ENCODE peak calls at places on chromosomes 7 and 10, in ten cellular contexts. G is keratinocyte, I is BE2C, M is kidney epithelial cell, Y is neural progenitor cell, K is IMR-90, J is lower lobe of right lung, Z is mammary epithelial cell, Q is Peyer's patch, O is cardiac muscle cell. A is an unnamed sample.

GRCh38 chr7:1639578-1640175 is 30.4 kb upstream of the ELFN1 start:
- DNase-seq in G (no peak), I (peak; percentile 46), M (no peak), Y (no peak), K (no peak), J (peak; percentile 31), Z (no peak), Q (peak; percentile 23), O (no peak), A (no peak)

GRCh38 chr7:149686001-149686400 is 87.4 kb downstream of the ZNF467 start:
- DNase-seq in G (no peak), I (no peak), M (no peak), Y (no peak), K (peak; percentile 62), J (no peak), Z (no peak), Q (no peak), O (no peak), A (no peak)

GRCh38 chr7:36763084-36763807 is 39.0 kb upstream of the AOAH start:
- DNase-seq in G (no peak), I (peak; percentile 25), M (no peak), Y (no peak), K (peak; percentile 31), J (no peak), Z (no peak), Q (no peak), O (peak; percentile 49), A (no peak)

GRCh38 chr10:101995451-101996063 is 60.4 kb downstream of the ARMH3 start:
- DNase-seq in G (no peak), I (no peak), M (no peak), Y (no peak), K (peak; percentile 59), J (no peak), Z (no peak), Q (no peak), O (no peak), A (no peak)

GRCh38 chr7:17185690-17186070 is 112.8 kb upstream of the AHR start:
- DNase-seq in G (no peak), I (no peak), M (no peak), Y (no peak), K (peak; percentile 74), J (no peak), Z (peak; percentile 27), Q (no peak), O (no peak), A (no peak)

GRCh38 chr7:50502001-50502684 is 52.0 kb upstream of the FIGNL1 start:
- DNase-seq in G (peak; percentile 26), I (peak; percentile 81), M (peak; percentile 95), Y (no peak), K (peak; percentile 87), J (no peak), Z (peak; percentile 86), Q (no peak), O (no peak), A (peak; percentile 14)

GRCh38 chr7:157961731-157962457 is 625.1 kb downstream of the DNAJB6 start:
- DNase-seq in G (no peak), I (no peak), M (no peak), Y (no peak), K (no peak), J (no peak), Z (no peak), Q (no peak), O (no peak), A (no peak)

GRCh38 chr7:1372063-1372462 is 87.2 kb downstream of the MICALL2 start:
- DNase-seq in G (no peak), I (no peak), M (no peak), Y (no peak), K (no peak), J (no peak), Z (no peak), Q (no peak), O (no peak), A (no peak)

GRCh38 chr10:122276611-122277205 is 5.6 kb downstream of the BTBD16 start:
- DNase-seq in G (no peak), I (no peak), M (no peak), Y (no peak), K (peak; percentile 65), J (no peak), Z (no peak), Q (no peak), O (no peak), A (no peak)

GRCh38 chr7:67809586-67809985 is 813.0 kb downstream of the TYW1 start:
- DNase-seq in G (no peak), I (peak; percentile 24), M (no peak), Y (no peak), K (no peak), J (no peak), Z (no peak), Q (no peak), O (no peak), A (no peak)

GRCh38 chr7:67817481-67817880 is 820.8 kb downstream of the TYW1 start:
- DNase-seq in G (no peak), I (no peak), M (no peak), Y (no peak), K (no peak), J (no peak), Z (no peak), Q (no peak), O (no peak), A (no peak)

DNA sequence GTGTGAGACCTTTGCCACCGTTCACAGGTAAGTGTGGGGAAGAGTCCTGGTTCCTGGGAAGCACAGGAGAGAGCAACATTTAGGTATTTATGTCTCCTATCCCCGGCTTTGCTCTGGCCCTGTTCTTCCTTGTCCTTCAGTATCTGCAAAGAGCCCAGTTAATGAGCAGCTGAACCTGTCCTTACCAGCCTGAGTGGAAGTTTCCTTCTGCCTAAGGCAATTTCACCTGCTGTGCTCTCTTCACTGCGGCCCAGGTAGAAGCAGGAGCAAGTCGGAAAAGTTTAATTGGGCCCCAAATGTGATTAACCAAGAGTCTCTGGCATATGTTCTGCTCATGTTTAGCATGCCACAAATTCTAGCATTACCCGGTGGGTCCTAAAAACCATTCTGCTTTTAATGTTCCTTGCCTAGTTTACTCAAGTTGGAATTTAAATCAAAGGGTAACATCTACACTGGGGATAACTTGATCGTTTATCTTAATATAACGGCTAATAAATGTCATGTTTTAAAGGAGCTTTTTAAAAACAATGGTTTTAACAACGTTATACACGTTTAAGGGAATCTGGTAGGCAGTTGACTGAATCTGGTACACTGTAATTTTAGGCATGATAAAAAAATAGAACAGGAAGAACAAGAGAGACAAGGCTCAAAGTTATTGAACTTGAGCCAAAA is 817.1 kb downstream of the TYW1 start:
- DNase-seq in G (no peak), I (no peak), M (no peak), Y (no peak), K (no peak), J (no peak), Z (no peak), Q (no peak), O (no peak), A (no peak)
- TF ChIP-seq CTCF in G (no peak), I (no peak), M (no peak), Y (no peak), K (no peak), J (no peak), Z (no peak), Q (no peak), O (no peak), A (no peak)

GRCh38 chr7:5228066-5228465 is 38.0 kb downstream of the WIPI2 start:
- DNase-seq in G (no peak), I (no peak), M (no peak), Y (no peak), K (no peak), J (peak; percentile 41), Z (no peak), Q (no peak), O (no peak), A (no peak)

GRCh38 chr7:5230272-5231067 is 40.4 kb downstream of the WIPI2 start:
- DNase-seq in G (no peak), I (no peak), M (no peak), Y (no peak), K (no peak), J (peak; percentile 67), Z (no peak), Q (no peak), O (no peak), A (peak; percentile 56)

GRCh38 chr7:5231116-5231515 is 41.1 kb downstream of the WIPI2 start:
- DNase-seq in G (no peak), I (no peak), M (no peak), Y (no peak), K (no peak), J (no peak), Z (no peak), Q (no peak), O (no peak), A (no peak)

GRCh38 chr7:5231811-5232484 is 41.9 kb downstream of the WIPI2 start:
- DNase-seq in G (no peak), I (no peak), M (no peak), Y (no peak), K (no peak), J (peak; percentile 66), Z (no peak), Q (no peak), O (peak; percentile 54), A (peak; percentile 65)

GRCh38 chr7:5229451-5230271 is 39.6 kb downstream of the WIPI2 start:
- DNase-seq in G (no peak), I (no peak), M (no peak), Y (no peak), K (no peak), J (peak; percentile 34), Z (no peak), Q (no peak), O (no peak), A (no peak)
- H3K36me3 ChIP-seq in G (peaks cover 25% of the 10 kb centered on the region), I (peaks cover 36% of the 10 kb centered on the region), M (peaks cover 1% of the 10 kb centered on the region), Y (no peaks in the 10 kb centered on the region), K (peaks cover 65% of the 10 kb centered on the region), J (peaks cover 83% of the 10 kb centered on the region), Z (peaks cover 20% of the 10 kb centered on the region), Q (peaks cover 79% of the 10 kb centered on the region), O (peaks cover 45% of the 10 kb centered on the region), A (peaks cover 62% of the 10 kb centered on the region)

GRCh38 chr10:48505394-48506112 is 99.3 kb downstream of the ARHGAP22 start:
- DNase-seq in G (no peak), I (peak; percentile 24), M (no peak), Y (no peak), K (no peak), J (no peak), Z (no peak), Q (no peak), O (no peak), A (no peak)
- TF ChIP-seq CTCF in G (peak; percentile 72), I (peak; percentile 41), M (peak; percentile 20), Y (peak; percentile 38), K (peak; percentile 17), J (no peak), Z (peak; percentile 54), Q (no peak), O (peak; percentile 23), A (no peak)

DNA sequence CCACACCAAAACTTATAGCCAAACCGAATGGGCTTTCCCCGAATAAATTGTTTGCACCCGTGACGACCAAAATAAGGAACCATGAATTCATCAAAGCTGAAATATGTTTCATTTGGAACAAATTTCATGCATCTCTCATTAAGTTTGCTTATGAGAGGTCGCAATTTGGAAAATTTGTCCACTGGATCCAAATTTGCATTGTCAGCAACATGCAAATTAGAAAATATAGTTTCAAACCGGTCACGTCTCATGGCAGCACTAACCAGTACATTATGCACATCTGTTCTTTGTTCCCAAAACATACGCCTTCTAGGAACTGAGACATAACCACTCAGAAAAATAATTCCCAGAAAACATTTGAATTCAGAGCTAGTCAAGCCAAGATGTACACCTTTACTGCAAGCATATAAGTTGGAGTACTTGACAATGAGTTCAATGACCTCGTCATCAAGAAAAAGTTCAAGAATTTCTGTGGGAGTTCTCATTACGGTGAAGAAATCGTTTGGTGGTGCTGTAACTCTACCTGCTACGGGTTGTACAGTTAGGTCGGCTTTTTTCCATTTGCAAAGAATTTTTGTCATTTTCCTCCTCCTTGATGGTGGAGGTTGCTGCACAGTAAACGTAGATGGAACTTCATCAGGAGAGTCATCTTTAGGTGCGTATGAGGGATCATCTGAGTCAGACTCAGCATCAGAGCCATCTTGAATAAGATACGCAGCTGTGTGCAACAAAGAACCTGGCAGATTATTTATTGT is 22.5 kb downstream of the ERCC6 start:
- DNase-seq in G (no peak), I (no peak), M (no peak), Y (no peak), K (no peak), J (no peak), Z (no peak), Q (no peak), O (no peak), A (no peak)
- H3K36me3 ChIP-seq in G (peaks cover 36% of the 10 kb centered on the region), I (no peaks in the 10 kb centered on the region), M (no peaks in the 10 kb centered on the region), Y (no peaks in the 10 kb centered on the region), K (peaks cover 3% of the 10 kb centered on the region), J (peaks cover 39% of the 10 kb centered on the region), Z (peaks cover 31% of the 10 kb centered on the region), Q (peaks cover 32% of the 10 kb centered on the region), O (no peaks in the 10 kb centered on the region), A (peaks cover 6% of the 10 kb centered on the region)

A was measured in thyroid gland.